ENCODE peak calls at places on chromosomes 3 and 15, in seven cellular contexts. N is heart right ventricle, C is cardiac fibroblast, H is AG10803, V is breast epithelium, I is transverse colon, W is adrenal gland. R is an unnamed sample.

GRCh38 chr15:55695432-55695831 is 47.5 kb downstream of the PRTG start:
- DNase-seq in I (no peak), H (no peak), N (no peak), V (no peak), C (no peak), W (no peak), R (no peak)

GRCh38 chr15:38190501-38190900 is 62.1 kb upstream of the SPRED1 start:
- DNase-seq in N (no peak), V (no peak), H (no peak), W (no peak), C (no peak), I (no peak), R (no peak)

GRCh38 chr3:104180906-104181305 is 1185.8 kb upstream of the ALCAM start:
- DNase-seq in C (no peak), H (peak; percentile 44), I (no peak), W (no peak), V (no peak), N (no peak), R (no peak)

GRCh38 chr3:196502775-196503181 is 790 bp downstream of the RNF168 start:
- DNase-seq in H (peak; percentile 85), W (peak; percentile 78), N (peak; percentile 39), C (peak; percentile 86), V (peak; percentile 54), I (peak; percentile 57), R (peak; percentile 81)

GRCh38 chr3:158742861-158743260 is 10.6 kb upstream of the RARRES1 start:
- DNase-seq in W (no peak), N (no peak), C (peak; percentile 31), H (peak; percentile 85), V (no peak), I (no peak), R (no peak)

GRCh38 chr3:169337541-169337940 is 326.0 kb downstream of the MECOM start:
- DNase-seq in V (no peak), W (no peak), C (no peak), I (no peak), N (no peak), H (no peak), R (no peak)

GRCh38 chr3:123880998-123881561 is 3.1 kb downstream of the MYLK start:
- DNase-seq in C (peak; percentile 60), I (no peak), H (peak; percentile 63), V (no peak), W (peak; percentile 30), N (no peak), R (no peak)

GRCh38 chr15:43871835-43872234 is 45.0 kb downstream of the WDR76 start:
- DNase-seq in I (no peak), W (no peak), H (no peak), V (no peak), N (no peak), C (no peak), R (no peak)

GRCh38 chr15:57892181-57892580 is 173.3 kb downstream of the ALDH1A2 start:
- DNase-seq in W (no peak), C (no peak), V (no peak), H (no peak), I (no peak), N (no peak), R (no peak)

GRCh38 chr3:100030346-100030745 is 84.0 kb downstream of the FILIP1L start:
- DNase-seq in V (no peak), C (no peak), W (no peak), N (no peak), I (no peak), H (no peak), R (no peak)

GRCh38 chr15:63805993-63806980 is 27.5 kb downstream of the HERC1 start:
- DNase-seq in I (no peak), N (no peak), W (no peak), V (no peak), C (no peak), H (no peak), R (no peak)

GRCh38 chr15:69931159-69931558 is 166.6 kb downstream of the TLE3 start:
- DNase-seq in C (no peak), V (no peak), H (no peak), W (no peak), N (no peak), I (no peak), R (no peak)

GRCh38 chr3:155391583-155391982 is 98.1 kb upstream of the STRIT1 start:
- DNase-seq in W (peak; percentile 24), C (peak; percentile 58), N (no peak), H (peak; percentile 99), I (peak; percentile 8), V (no peak), R (no peak)

GRCh38 chr3:136070953-136071949 is 105.7 kb downstream of the PPP2R3A start:
- DNase-seq in W (peak; percentile 30), C (peak; percentile 71), I (no peak), H (peak; percentile 29), V (peak; percentile 64), N (no peak), R (no peak)
- TF ChIP-seq CTCF in W (no peak), C (no peak), I (no peak), H (no peak), V (no peak), N (no peak), R (no peak)

DNA sequence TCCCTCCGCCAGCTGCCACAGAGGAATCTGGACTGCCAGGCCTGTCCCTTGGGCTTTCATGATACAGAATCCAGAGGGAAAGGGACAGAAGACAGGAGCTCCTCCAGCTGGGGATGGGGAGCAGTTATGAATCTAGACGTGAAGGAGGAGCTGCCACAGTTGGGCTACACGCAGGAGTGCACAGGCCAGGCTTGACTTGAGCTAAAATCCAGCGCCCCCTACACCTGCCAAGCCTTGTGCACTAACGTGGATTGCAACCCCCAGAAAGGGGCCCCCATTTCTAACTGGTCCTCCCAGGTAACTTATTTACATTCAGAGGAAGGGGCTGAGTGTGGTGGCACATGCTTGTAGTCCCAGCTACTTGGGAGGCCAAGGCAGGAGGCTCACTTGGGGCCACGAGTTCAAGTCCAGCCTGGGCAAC is 14.3 kb downstream of the KLHL6 start:
- DNase-seq in C (no peak), I (no peak), H (no peak), V (no peak), W (no peak), N (no peak), R (no peak)
- TF ChIP-seq CTCF in C (no peak), I (no peak), H (no peak), V (no peak), W (no peak), N (no peak), R (no peak)

GRCh38 chr3:10852031-10852795 is 36.2 kb downstream of the SLC6A11 start:
- DNase-seq in N (no peak), C (no peak), I (no peak), W (no peak), V (no peak), H (no peak), R (no peak)

GRCh38 chr3:10855083-10855870 is 39.2 kb downstream of the SLC6A11 start:
- DNase-seq in I (no peak), W (no peak), H (no peak), V (no peak), C (no peak), N (no peak), R (no peak)

GRCh38 chr3:10855871-10856662 is 40.0 kb downstream of the SLC6A11 start:
- DNase-seq in V (no peak), W (no peak), N (no peak), C (no peak), H (no peak), I (no peak), R (no peak)
- TF ChIP-seq CTCF in V (no peak), W (no peak), N (no peak), C (peak; percentile 41), H (peak; percentile 25), I (no peak), R (no peak)

DNA sequence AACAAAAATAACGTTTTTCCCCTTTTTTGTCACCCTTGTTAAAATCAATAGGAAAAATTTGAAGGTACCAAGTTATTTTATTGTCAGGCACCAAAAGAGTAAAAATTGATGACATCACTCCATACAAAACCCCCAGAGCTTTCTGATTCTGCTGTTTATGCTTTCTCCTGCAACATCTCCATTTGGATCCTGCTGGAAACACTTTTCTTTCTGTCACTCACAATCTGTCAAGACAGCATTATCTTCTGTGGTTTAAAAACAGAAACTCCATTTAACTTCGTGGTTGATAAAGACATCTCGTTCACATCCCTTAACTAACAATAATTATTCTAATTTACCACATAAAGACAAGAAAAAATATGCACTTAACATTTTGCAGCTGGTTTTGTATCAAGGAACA is 160.5 kb downstream of the FHIT start:
- DNase-seq in C (no peak), H (no peak), I (no peak), N (no peak), V (no peak), W (no peak), R (no peak)
- TF ChIP-seq CTCF in C (no peak), H (no peak), I (no peak), N (no peak), V (no peak), W (no peak), R (no peak)

GRCh38 chr3:56815571-56815970 is 13.8 kb upstream of the ARHGEF3 start:
- DNase-seq in W (no peak), N (no peak), V (no peak), I (no peak), H (no peak), C (no peak), R (no peak)
- TF ChIP-seq CTCF in W (no peak), N (no peak), V (no peak), I (no peak), H (no peak), C (no peak), R (no peak)

DNA sequence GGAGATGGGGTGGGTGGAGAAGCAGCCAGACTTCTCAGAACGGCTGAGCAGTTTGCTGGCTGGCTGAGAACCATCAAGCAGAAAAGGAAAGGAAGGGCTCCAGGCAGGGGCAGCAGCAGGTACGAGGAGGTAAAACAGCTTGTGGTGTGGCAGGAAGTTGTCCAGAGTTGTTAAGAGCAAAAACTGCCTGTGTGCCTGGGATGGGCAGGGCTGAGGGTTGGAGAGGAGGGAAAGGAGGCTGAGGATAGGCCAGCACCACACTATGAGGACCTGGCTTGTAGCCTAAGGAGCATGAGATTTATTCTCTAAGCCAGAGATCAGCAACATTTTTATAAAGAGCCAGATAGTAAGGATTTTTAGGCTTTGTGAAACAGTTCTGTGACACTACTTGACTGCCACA is 8.0 kb downstream of the IGSF10 start:
- DNase-seq in C (no peak), W (no peak), I (peak; percentile 33), H (no peak), N (no peak), V (no peak), R (no peak)
- TF ChIP-seq CTCF in C (no peak), W (no peak), I (no peak), H (no peak), N (no peak), V (no peak), R (no peak)

GRCh38 chr15:82750831-82751181 is 41.1 kb upstream of the AP3B2 start:
- DNase-seq in V (no peak), H (no peak), I (no peak), N (no peak), C (peak; percentile 12), W (no peak), R (peak; percentile 33)
- TF ChIP-seq CTCF in V (no peak), H (no peak), I (no peak), N (no peak), C (no peak), W (no peak), R (no peak)

GRCh38 chr15:100207053-100207452 is 134.7 kb downstream of the ADAMTS17 start:
- DNase-seq in W (no peak), H (no peak), N (no peak), V (no peak), C (no peak), I (no peak), R (no peak)
- TF ChIP-seq CTCF in W (no peak), H (no peak), N (no peak), V (no peak), C (no peak), I (no peak), R (no peak)

R was measured in activated CD8-positive, alpha-beta T cell treated with anti-CD3 and anti-CD28 coated beads for 36 hours.